ENCODE peak calls at places on chromosomes 13 and 19, in five cellular contexts. M, P, B, Q and X are unnamed samples.

GRCh38 chr13:73039201-73040108 is 19.4 kb upstream of the KLF5 start:
- DNase-seq in B (no peak), P (peak; percentile 19), Q (no peak), M (no peak), X (no peak)

GRCh38 chr13:98581971-98582702 is 5.2 kb upstream of the STK24 start:
- DNase-seq in M (no peak), B (peak; percentile 84), P (no peak), Q (no peak), X (no peak)

GRCh38 chr13:48653074-48654054 is at the start of gene CYSLTR2:
- DNase-seq in P (peak; percentile 52), Q (no peak), M (no peak), B (peak; percentile 9), X (no peak)

GRCh38 chr19:33502991-33503790 is 18.4 kb downstream of the PEPD start:
- DNase-seq in Q (no peak), P (no peak), B (no peak), M (no peak), X (peak; percentile 21)

GRCh38 chr13:45827318-45827717 is 24.2 kb downstream of the SIAH3 start:
- DNase-seq in Q (no peak), M (no peak), P (no peak), B (no peak), X (no peak)

GRCh38 chr19:55467236-55468053 is 2.9 kb upstream of the C19orf85 start:
- DNase-seq in B (peak; percentile 64), Q (no peak), P (peak; percentile 80), M (peak; percentile 85), X (no peak)

GRCh38 chr13:44068169-44068568 is 188.5 kb downstream of the LACC1 start:
- DNase-seq in M (no peak), P (no peak), B (no peak), Q (no peak), X (no peak)

GRCh38 chr19:10293637-10294367 is 4.0 kb downstream of the ICAM5 start:
- DNase-seq in Q (no peak), B (no peak), P (peak; percentile 41), M (no peak), X (no peak)

GRCh38 chr13:38998739-38999138 is 8.1 kb upstream of the STOML3 start:
- DNase-seq in B (no peak), P (no peak), M (no peak), Q (no peak), X (no peak)

GRCh38 chr13:38990693-38991092 is at the start of gene STOML3:
- DNase-seq in Q (no peak), P (no peak), B (no peak), M (no peak), X (no peak)

DNA sequence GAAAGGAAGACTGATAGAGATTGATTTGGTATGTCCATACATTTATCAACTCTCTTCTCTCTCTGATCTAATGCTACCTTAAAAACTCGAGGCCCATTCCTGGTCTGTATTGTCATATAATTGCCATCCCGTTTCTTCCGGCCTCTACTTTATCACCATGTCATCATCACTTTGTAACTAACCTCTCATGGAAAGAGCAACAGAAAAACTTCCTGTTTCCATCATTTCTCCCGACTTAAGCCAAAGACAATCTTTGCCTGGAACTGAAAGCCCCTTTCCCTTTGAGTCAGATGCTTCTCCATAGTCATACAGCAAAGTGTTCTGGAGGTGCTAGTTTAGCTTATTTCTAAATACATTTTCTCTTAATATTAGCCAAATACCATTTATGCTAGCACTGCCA is 2.8 kb upstream of the STOML3 start:
- DNase-seq in Q (no peak), P (no peak), B (no peak), M (no peak), X (no peak)
- H3K4me3 ChIP-seq in Q (no peak overlapping the region), P (no peak overlapping the region), B (no peak overlapping the region), M (no peak overlapping the region), X (no peak overlapping the region)

GRCh38 chr13:30874111-30874510 is 32.0 kb upstream of the MEDAG start:
- DNase-seq in Q (no peak), P (no peak), B (no peak), M (no peak), X (no peak)
- H3K27ac ChIP-seq in Q (no peak overlapping the region), P (no peak overlapping the region), B (no peak overlapping the region), M (no peak overlapping the region), X (peak overlapping the region; percentile 90)

GRCh38 chr19:16022251-16022650 is 54.0 kb upstream of the TPM4 start:
- DNase-seq in M (peak; percentile 53), P (no peak), B (no peak), Q (no peak), X (no peak)
- H3K4me3 ChIP-seq in M (no peak overlapping the region), P (no peak overlapping the region), B (no peak overlapping the region), Q (no peak overlapping the region), X (no peak overlapping the region)

DNA sequence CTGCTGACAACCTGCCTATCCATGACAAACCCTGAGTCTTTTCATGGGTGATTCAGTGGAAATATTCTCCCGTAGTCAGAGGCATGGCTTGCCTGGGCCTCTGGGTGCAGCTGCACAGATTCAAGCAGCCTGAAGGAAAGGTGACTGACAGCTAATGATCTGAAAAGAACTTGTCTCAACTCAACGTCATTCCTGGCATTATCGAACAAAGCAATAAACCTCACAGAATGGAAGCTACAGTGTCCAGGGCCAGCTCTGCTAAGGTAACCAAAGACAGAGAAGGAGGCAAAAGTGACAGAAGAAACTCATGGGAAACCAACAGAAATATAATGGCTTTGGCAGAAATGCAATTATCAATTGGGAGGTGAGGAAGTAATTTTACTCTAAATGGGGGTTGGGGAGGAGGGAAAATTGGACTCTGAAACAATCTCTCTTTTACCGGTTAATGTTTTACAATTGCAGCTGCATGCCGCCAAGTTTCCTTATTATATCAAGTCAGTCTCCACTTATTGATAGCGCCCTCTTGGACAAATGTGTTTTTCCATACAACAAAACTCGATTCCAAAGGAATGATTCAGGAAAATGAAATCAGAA is 12.9 kb downstream of the STARD13 start:
- DNase-seq in M (no peak), Q (no peak), P (no peak), B (no peak), X (no peak)
- H3K27ac ChIP-seq in M (no peak overlapping the region), Q (no peak overlapping the region), P (no peak overlapping the region), B (peak overlapping the region; percentile 10), X (no peak overlapping the region)

GRCh38 chr19:47176071-47176626 is 45.5 kb downstream of the SAE1 start:
- DNase-seq in P (no peak), Q (peak; percentile 55), M (no peak), B (no peak), X (no peak)
- H3K4me3 ChIP-seq in P (no peak overlapping the region), Q (no peak overlapping the region), M (no peak overlapping the region), B (no peak overlapping the region), X (no peak overlapping the region)

GRCh38 chr19:49573451-49573850 is 6.9 kb downstream of the NOSIP start:
- DNase-seq in M (no peak), Q (no peak), P (no peak), B (no peak), X (no peak)
- H3K27ac ChIP-seq in M (no peak overlapping the region), Q (no peak overlapping the region), P (no peak overlapping the region), B (no peak overlapping the region), X (no peak overlapping the region)

GRCh38 chr19:46423194-46423593 is 5.5 kb downstream of the PNMA8C start:
- DNase-seq in P (no peak), Q (no peak), B (no peak), M (no peak), X (no peak)

GRCh38 chr19:46426506-46427162 is 2.1 kb downstream of the PNMA8C start:
- DNase-seq in Q (peak; percentile 61), P (peak; percentile 94), M (peak; percentile 87), B (peak; percentile 95), X (peak; percentile 88)

GRCh38 chr19:46428278-46429141 is at the start of gene PNMA8C:
- DNase-seq in P (peak; percentile 96), M (peak; percentile 82), Q (no peak), B (peak; percentile 72), X (peak; percentile 89)

GRCh38 chr19:46427518-46427917 is 1.2 kb downstream of the PNMA8C start:
- DNase-seq in B (no peak), Q (no peak), P (no peak), M (no peak), X (no peak)

DNA sequence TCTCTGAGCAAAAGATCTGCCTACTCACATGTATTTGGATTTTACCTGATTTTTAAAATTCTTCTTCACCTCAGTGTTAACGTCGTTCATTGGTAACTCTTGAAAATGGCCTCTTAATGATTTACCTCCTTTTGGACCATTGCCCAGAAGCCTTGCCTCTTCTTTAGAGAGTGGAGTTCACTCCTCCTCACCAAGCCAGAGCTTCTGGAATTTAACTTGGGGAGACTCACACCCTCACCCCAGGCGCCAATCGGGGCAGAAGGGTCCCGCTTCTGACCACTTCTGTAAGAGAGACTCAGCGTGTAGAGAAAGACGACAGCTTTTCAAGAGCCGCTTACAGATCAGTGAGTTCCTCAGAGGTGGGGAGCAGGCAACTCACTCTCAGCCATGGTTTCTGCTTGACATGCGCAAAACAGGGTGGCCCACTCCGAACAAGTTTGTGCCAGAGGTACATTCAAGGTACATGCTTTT is 2.7 kb downstream of the PNMA8C start:
- DNase-seq in Q (no peak), M (no peak), B (peak; percentile 55), P (no peak), X (no peak)
- H3K4me3 ChIP-seq in Q (peak overlapping the region; percentile 64), M (peak overlapping the region; percentile 56), B (peak overlapping the region; percentile 68), P (peak overlapping the region; percentile 77), X (peak overlapping the region; percentile 92)

DNA sequence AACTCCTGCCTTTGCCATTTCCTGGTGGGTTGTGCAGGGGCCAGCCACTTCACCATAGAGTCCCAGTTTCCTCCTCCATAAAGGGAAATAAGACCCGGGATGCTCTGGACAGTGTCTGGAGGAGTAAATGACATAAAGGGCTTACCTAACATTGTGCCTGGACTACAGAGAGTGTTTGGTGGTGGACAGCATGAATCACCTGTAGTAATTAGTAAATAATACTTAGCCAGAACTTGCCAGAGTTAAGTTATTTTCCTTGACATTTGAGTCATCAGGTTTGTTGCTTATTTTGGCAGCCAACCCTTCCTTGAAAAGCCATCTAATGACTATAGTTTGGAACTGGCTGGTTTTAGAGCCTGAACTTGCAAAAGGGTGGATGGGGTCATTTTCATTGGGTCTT is 159.2 kb downstream of the SLC7A1 start:
- DNase-seq in P (no peak), M (no peak), B (no peak), Q (no peak), X (no peak)
- H3K27ac ChIP-seq in P (no peak overlapping the region), M (no peak overlapping the region), B (peak overlapping the region; percentile 96), Q (no peak overlapping the region), X (no peak overlapping the region)

GRCh38 chr19:4913996-4914735 is 4.9 kb downstream of the UHRF1 start:
- DNase-seq in M (no peak), Q (no peak), B (no peak), P (no peak), X (no peak)
- H3K4me3 ChIP-seq in M (peak overlapping the region; percentile 42), Q (no peak overlapping the region), B (no peak overlapping the region), P (no peak overlapping the region), X (no peak overlapping the region)